ENCODE peak calls at places on chromosomes 12 and 14, in four cellular contexts. N is ACHN; E is effector memory CD8-positive, alpha-beta T cell; C is left lung. I is an unnamed sample.

GRCh38 chr14:20934148-20934762 is 21.0 kb upstream of the RNASE2 start:
- DNase-seq in N (no peak), E (peak; percentile 4), C (peak; percentile 88), I (no peak)

GRCh38 chr12:76470028-76470939 is 89.3 kb downstream of the OSBPL8 start:
- DNase-seq in N (peak; percentile 88), E (no peak), C (no peak), I (no peak)

GRCh38 chr12:95943231-95943842 is at the start of gene AMDHD1:
- DNase-seq in N (peak; percentile 79), E (peak; percentile 39), C (peak; percentile 92), I (no peak)

GRCh38 chr12:93419388-93420034 is 22.2 kb downstream of the UBE2N start:
- DNase-seq in N (peak; percentile 76), E (no peak), C (no peak), I (no peak)

GRCh38 chr14:48250575-48250974 is 575.2 kb upstream of the MDGA2 start:
- DNase-seq in N (no peak), E (no peak), C (no peak), I (no peak)

GRCh38 chr12:132194056-132194455 is 49.8 kb downstream of the NOC4L start:
- DNase-seq in N (no peak), E (peak; percentile 10), C (no peak), I (no peak)

GRCh38 chr12:6461401-6462233 is 8.9 kb downstream of the VAMP1 start:
- DNase-seq in N (no peak), E (peak; percentile 72), C (peak; percentile 86), I (no peak)

GRCh38 chr12:15684896-15685658 is 104.1 kb downstream of the EPS8 start:
- DNase-seq in N (no peak), E (no peak), C (no peak), I (no peak)

GRCh38 chr12:51482808-51483532 is 58.3 kb downstream of the SLC4A8 start:
- DNase-seq in N (no peak), E (no peak), C (no peak), I (no peak)

GRCh38 chr12:31220633-31221565 is 105.1 kb downstream of the SINHCAF start:
- DNase-seq in N (no peak), E (no peak), C (no peak), I (no peak)

GRCh38 chr14:92012121-92012748 is 27.6 kb downstream of the TRIP11 start:
- DNase-seq in N (no peak), E (no peak), C (no peak), I (no peak)

GRCh38 chr14:33564774-33565630 is 385.9 kb downstream of the EGLN3 start:
- DNase-seq in N (peak; percentile 57), E (no peak), C (no peak), I (peak; percentile 46)

GRCh38 chr14:87155850-87156491 is 837.0 kb downstream of the GALC start:
- DNase-seq in N (no peak), E (no peak), C (no peak), I (no peak)

GRCh38 chr14:90495357-90496276 is 98.8 kb downstream of the CALM1 start:
- DNase-seq in N (peak; percentile 69), E (peak; percentile 47), C (no peak), I (no peak)

GRCh38 chr14:30958555-30959407 is 66.7 kb upstream of the AP4S1 start:
- DNase-seq in N (peak; percentile 8), E (no peak), C (no peak), I (no peak)

GRCh38 chr14:63182967-63183366 is 21.3 kb upstream of the RHOJ start:
- DNase-seq in N (no peak), E (no peak), C (no peak), I (no peak)

GRCh38 chr12:132424118-132424438 is 65.9 kb upstream of the FBRSL1 start:
- DNase-seq in N (no peak), E (no peak), C (no peak), I (no peak)

GRCh38 chr12:113766133-113766879 is 199.8 kb downstream of the RBM19 start:
- DNase-seq in N (no peak), E (no peak), C (no peak), I (no peak)

GRCh38 chr12:122226366-122227222 is 742 bp upstream of the DIABLO start:
- DNase-seq in N (no peak), E (no peak), C (no peak), I (no peak)

GRCh38 chr12:116200812-116201211 is 76.7 kb downstream of the MED13L start:
- DNase-seq in N (no peak), E (no peak), C (no peak), I (no peak)

GRCh38 chr14:87898301-87898700 is 94.7 kb downstream of the GALC start:
- DNase-seq in N (no peak), E (no peak), C (no peak), I (no peak)